ENCODE peak calls at places on chromosomes 2 and 18, in ten cellular contexts. Y is H7; A is activated CD8-positive, alpha-beta memory T cell treated with anti-CD3 and anti-CD28 coated beads for 4 hours; G is left lobe of liver; M is activated T-cell treated with anti-CD3 and anti-CD28 coated beads, Interleukin-2, amount 50 U/mL, for 1 hour; O is H54; P is hippocampal formation; R is CD8-positive, alpha-beta T cell; Z is AG20443; K is amygdala. X is an unnamed sample.
A peak's percentile ranks its signal among the peaks of the same experiment; 100 is the strongest.

GRCh38 chr2:179812501-179812900 is 48.9 kb downstream of the ZNF385B start:
- DNase-seq in Y (no peak), A (no peak), G (no peak), M (no peak), O (no peak), P (no peak), R (no peak), Z (no peak), K (no peak), X (no peak)

GRCh38 chr2:29841386-29842004 is 79.9 kb downstream of the ALK start:
- DNase-seq in Y (peak; percentile 64), A (no peak), G (no peak), M (no peak), O (peak; percentile 15), P (no peak), R (no peak), Z (peak; percentile 69), K (peak; percentile 2), X (peak; percentile 35)

GRCh38 chr2:207165121-207166038 is at the start of gene KLF7:
- DNase-seq in Y (peak; percentile 7), A (no peak), G (peak; percentile 56), M (peak; percentile 64), O (no peak), P (peak; percentile 80), R (peak; percentile 63), Z (peak; percentile 31), K (peak; percentile 73), X (peak; percentile 43)

GRCh38 chr18:46832856-46833255 is 76.0 kb upstream of the ST8SIA5 start:
- DNase-seq in Y (no peak), A (no peak), G (no peak), M (no peak), O (no peak), P (no peak), R (no peak), Z (no peak), K (no peak), X (no peak)

GRCh38 chr2:47771211-47771610 is 11.7 kb upstream of the MSH6 start:
- DNase-seq in Y (peak; percentile 29), A (no peak), G (no peak), M (no peak), O (peak; percentile 71), P (peak; percentile 65), R (no peak), Z (peak; percentile 69), K (peak; percentile 71), X (peak; percentile 61)

GRCh38 chr2:149827585-149828156 is 240.1 kb upstream of the MMADHC start:
- DNase-seq in Y (no peak), A (no peak), G (no peak), M (no peak), O (no peak), P (no peak), R (no peak), Z (no peak), K (no peak), X (no peak)

GRCh38 chr2:67346718-67347407 is 50.3 kb upstream of the ETAA1 start:
- DNase-seq in Y (no peak), A (no peak), G (no peak), M (no peak), O (no peak), P (no peak), R (no peak), Z (no peak), K (no peak), X (peak; percentile 9)

GRCh38 chr2:25851740-25852503 is 26.4 kb downstream of the ASXL2 start:
- DNase-seq in Y (peak; percentile 30), A (peak; percentile 10), G (no peak), M (no peak), O (peak; percentile 39), P (peak; percentile 2), R (peak; percentile 24), Z (peak; percentile 72), K (no peak), X (peak; percentile 76)

GRCh38 chr18:39564716-39565115 is 1999.1 kb upstream of the CELF4 start:
- DNase-seq in Y (no peak), A (no peak), G (no peak), M (no peak), O (no peak), P (no peak), R (no peak), Z (no peak), K (no peak), X (no peak)

GRCh38 chr18:14748496-14748895 is 524 bp downstream of the ANKRD30B start:
- DNase-seq in Y (no peak), A (no peak), G (no peak), M (no peak), O (no peak), P (no peak), R (no peak), Z (peak; percentile 6), K (no peak), X (no peak)

GRCh38 chr2:96205238-96205637 is 3.4 kb downstream of the STARD7 start:
- DNase-seq in Y (no peak), A (no peak), G (no peak), M (no peak), O (no peak), P (peak; percentile 32), R (no peak), Z (peak; percentile 16), K (no peak), X (no peak)

GRCh38 chr18:41719808-41720207 is 235.2 kb upstream of the PIK3C3 start:
- DNase-seq in Y (no peak), A (no peak), G (no peak), M (no peak), O (no peak), P (no peak), R (no peak), Z (no peak), K (no peak), X (no peak)

GRCh38 chr2:68487773-68488355 is 20.5 kb downstream of the APLF start:
- DNase-seq in Y (no peak), A (no peak), G (no peak), M (no peak), O (no peak), P (no peak), R (no peak), Z (peak; percentile 29), K (no peak), X (peak; percentile 60)

GRCh38 chr2:181516992-181517391 is 59.8 kb downstream of the ITGA4 start:
- DNase-seq in Y (no peak), A (no peak), G (no peak), M (no peak), O (no peak), P (no peak), R (no peak), Z (no peak), K (no peak), X (no peak)

X was measured in SW480.